ENCODE peak calls at places on chromosomes 1 and 21, in four cellular contexts. Y, R, F and T are unnamed samples.

GRCh38 chr1:205240118-205240517 is 12.4 kb downstream of the TMCC2 start:
- DNase-seq in Y (no peak), R (no peak), F (no peak), T (no peak)

GRCh38 chr1:22291926-22292788 is 149.3 kb upstream of the WNT4 start:
- DNase-seq in Y (no peak), R (no peak), F (no peak), T (no peak)

GRCh38 chr21:44657635-44658183 is at the start of gene KRTAP12-3:
- DNase-seq in Y (peak; percentile 32), R (peak; percentile 16), F (peak; percentile 7), T (no peak)

GRCh38 chr1:41319803-41320711 is 41.2 kb upstream of the FOXO6 start:
- DNase-seq in Y (no peak), R (no peak), F (no peak), T (no peak)

GRCh38 chr1:52399629-52400028 is 4.6 kb downstream of the ORC1 start:
- DNase-seq in Y (no peak), R (no peak), F (no peak), T (no peak)

GRCh38 chr1:27135920-27136551 is 18.9 kb downstream of the SLC9A1 start:
- DNase-seq in Y (no peak), R (peak; percentile 64), F (peak; percentile 42), T (no peak)

GRCh38 chr1:31976401-31976800 is 37.3 kb upstream of the KHDRBS1 start:
- DNase-seq in Y (no peak), R (no peak), F (peak; percentile 51), T (no peak)

GRCh38 chr1:223233410-223234163 is 90.5 kb upstream of the TLR5 start:
- DNase-seq in Y (peak; percentile 65), R (peak; percentile 23), F (peak; percentile 92), T (peak; percentile 65)

GRCh38 chr1:20100632-20101355 is 18.5 kb downstream of the PLA2G2D start:
- DNase-seq in Y (peak; percentile 44), R (peak; percentile 84), F (peak; percentile 48), T (peak; percentile 42)

DNA sequence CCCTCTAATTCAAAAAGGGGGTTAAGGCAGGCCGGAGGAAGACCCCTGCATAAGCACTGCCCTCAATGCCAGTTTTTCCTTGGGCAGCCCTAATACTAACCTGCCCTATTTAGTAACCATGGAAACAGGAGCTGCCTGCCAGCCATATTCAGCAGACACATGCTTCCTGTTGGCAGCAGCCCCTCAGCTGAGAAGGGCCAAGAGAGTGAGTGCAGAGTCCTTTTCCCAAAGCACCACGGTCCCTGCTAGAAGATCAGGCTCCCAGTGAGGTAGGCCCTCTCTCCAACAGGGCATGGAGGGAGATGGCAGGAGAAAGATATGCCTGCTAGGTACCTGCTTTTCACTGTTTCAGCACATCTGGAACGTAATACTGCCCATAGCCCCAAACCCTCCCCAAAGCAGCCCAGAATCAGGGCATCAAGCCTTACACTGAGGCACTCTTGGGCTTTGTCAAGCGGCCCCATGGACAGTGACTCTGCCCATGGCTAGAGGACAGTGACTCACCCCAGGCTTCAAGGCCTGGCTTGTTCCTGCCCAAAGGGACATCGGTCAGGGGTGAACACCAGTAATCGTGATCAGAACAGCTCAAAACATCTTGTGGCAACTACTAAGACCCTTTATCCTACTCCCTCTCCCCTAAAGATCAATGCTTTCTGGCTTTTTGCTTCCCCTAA is 64.5 kb downstream of the BCAR3 start:
- DNase-seq in Y (peak; percentile 50), R (no peak), F (no peak), T (no peak)
- H3K9ac ChIP-seq in Y (peak overlapping the region; percentile 80), R (no peak overlapping the region), F (no peak overlapping the region), T (no peak overlapping the region)

DNA sequence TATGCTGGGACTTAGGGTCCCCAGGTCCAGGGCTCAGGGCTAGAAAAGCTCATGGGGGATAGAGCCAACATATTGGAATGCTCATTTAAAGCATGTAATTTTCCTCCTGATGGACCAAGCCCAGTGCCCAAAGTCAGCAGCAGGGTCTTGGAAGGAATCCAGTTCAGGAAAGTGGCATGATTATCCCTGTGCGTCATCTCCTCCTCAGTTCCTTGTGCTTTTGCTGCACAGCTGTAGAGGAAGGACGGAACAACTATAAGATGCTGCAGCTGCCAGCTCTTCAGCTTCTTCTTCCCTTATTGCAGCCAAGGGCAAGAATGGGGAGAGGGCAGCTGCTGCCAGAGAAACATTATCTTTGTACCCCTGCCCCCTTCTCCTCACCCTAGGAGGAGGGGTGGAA is 58.4 kb downstream of the OVGP1 start:
- DNase-seq in Y (no peak), R (no peak), F (no peak), T (no peak)
- H2AK5ac ChIP-seq in Y (no peak overlapping the region), R (no peak overlapping the region), F (no peak overlapping the region), T (no peak overlapping the region)

GRCh38 chr1:247962911-247963588 is 2.0 kb upstream of the OR2AK2 start:
- DNase-seq in Y (no peak), R (no peak), F (no peak), T (no peak)
- H3K4ac ChIP-seq in Y (no peak overlapping the region), R (no peak overlapping the region), F (no peak overlapping the region), T (no peak overlapping the region)

GRCh38 chr1:173393655-173393993 is 83.5 kb upstream of the PRDX6 start:
- DNase-seq in Y (peak; percentile 75), R (no peak), F (peak; percentile 78), T (peak; percentile 89)
- H3K9ac ChIP-seq in Y (no peak overlapping the region), R (no peak overlapping the region), F (no peak overlapping the region), T (no peak overlapping the region)

GRCh38 chr1:59997479-59997878 is 70.9 kb upstream of the CYP2J2 start:
- DNase-seq in Y (no peak), R (peak; percentile 41), F (no peak), T (no peak)

GRCh38 chr1:59999746-60000145 is 73.2 kb upstream of the CYP2J2 start:
- DNase-seq in Y (no peak), R (no peak), F (no peak), T (no peak)

GRCh38 chr1:59999006-59999405 is 72.4 kb upstream of the CYP2J2 start:
- DNase-seq in Y (no peak), R (no peak), F (no peak), T (peak; percentile 54)

DNA sequence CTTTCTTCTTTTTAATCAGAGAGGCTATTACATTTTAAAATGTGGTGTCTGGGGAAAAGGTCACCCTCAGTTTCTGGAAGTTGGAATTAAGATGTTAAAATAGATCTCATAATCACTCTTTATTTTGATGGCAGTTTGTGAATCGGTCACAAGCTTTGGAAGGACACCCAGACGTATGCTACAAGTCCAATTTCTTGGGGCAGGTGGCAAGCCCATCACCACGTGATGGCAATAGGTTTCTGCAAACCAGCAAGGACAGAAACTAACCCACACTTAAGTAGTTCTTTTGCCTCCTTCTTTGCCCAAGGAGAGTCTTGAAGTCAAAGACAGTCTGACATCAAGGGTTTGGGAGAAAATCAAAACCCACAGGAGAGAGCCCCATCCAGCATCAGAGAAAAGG is 72.9 kb downstream of the C1orf87 start:
- DNase-seq in Y (no peak), R (no peak), F (no peak), T (no peak)
- H2AK5ac ChIP-seq in Y (no peak overlapping the region), R (no peak overlapping the region), F (no peak overlapping the region), T (no peak overlapping the region)

GRCh38 chr1:30883389-30884172 is 25.0 kb downstream of the SDC3 start:
- DNase-seq in Y (no peak), R (no peak), F (no peak), T (no peak)

GRCh38 chr1:30879940-30880339 is 28.6 kb downstream of the SDC3 start:
- DNase-seq in Y (no peak), R (peak; percentile 59), F (no peak), T (no peak)

GRCh38 chr1:30880631-30881155 is 27.9 kb downstream of the SDC3 start:
- DNase-seq in Y (no peak), R (no peak), F (no peak), T (no peak)

GRCh38 chr1:30882678-30883388 is 25.7 kb downstream of the SDC3 start:
- DNase-seq in Y (no peak), R (no peak), F (no peak), T (no peak)

GRCh38 chr1:30881266-30882181 is 27.0 kb downstream of the SDC3 start:
- DNase-seq in Y (no peak), R (no peak), F (no peak), T (no peak)
- H3K4ac ChIP-seq in Y (no peak overlapping the region), R (no peak overlapping the region), F (peak overlapping the region; percentile 13), T (no peak overlapping the region)

DNA sequence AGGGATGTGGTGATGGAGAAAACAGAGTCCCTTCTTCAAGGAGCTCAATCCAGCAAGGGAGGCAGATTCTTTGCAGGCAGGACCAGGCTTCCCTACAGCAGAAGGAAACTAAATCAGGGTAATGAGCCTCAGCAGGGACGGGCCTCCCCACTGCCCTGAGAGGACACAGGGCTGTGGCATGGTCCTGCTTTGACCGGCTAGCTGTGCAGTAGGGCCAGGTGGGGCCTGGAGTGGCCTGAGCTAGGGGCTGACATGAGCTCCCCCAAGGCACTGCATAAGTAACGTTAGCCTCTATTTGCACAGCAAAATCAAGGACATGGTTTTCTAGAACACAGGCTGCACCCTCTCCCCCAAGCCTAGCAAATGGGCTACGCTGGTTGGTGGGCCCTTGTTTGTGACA is 162.9 kb downstream of the RYR2 start:
- DNase-seq in Y (no peak), R (no peak), F (no peak), T (no peak)
- H3K9ac ChIP-seq in Y (no peak overlapping the region), R (no peak overlapping the region), F (no peak overlapping the region), T (no peak overlapping the region)

DNA sequence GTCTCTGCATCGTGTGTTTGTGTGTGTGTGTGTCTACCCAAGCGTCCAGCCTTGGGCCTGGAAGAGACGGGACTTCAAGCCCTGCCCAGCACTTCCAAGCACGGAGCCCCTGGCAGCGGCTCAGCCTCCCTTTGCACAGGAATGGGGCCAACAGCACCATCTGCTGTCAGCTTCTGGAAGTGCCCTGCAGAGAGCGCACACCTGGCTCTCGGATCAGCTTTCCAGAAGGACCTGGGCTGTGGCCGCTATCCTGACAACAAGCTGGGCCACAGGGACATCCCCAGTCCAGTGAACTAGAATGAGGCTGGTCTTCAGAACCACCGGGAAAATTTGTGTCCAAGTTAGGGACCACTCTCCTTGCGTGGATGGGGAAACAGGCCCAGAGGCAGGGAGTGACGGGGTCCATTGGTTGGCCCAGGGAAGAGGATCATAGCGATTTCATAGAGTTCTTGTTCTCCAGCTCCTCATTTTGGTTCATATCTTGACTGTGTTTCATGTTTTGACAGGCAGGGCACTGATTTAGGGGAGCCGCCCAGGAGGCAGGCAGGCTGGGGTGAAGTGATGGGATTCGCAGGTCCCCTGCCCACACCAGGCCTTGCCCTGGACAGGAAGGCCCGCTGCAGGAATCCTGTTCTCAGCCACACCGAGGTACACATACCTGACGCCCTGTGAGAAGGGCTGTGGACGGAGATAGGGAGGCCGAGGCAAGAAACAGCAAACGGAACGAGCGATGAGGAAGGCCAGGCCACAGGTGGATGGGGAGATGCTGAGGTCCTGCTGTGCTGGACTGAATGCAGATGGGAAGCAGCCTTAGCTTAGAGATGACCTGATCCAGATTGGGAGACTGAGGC is 38.4 kb downstream of the TAS1R2 start:
- DNase-seq in Y (peak; percentile 49), R (peak; percentile 89), F (peak; percentile 50), T (peak; percentile 50)
- H2AK5ac ChIP-seq in Y (no peak overlapping the region), R (no peak overlapping the region), F (no peak overlapping the region), T (no peak overlapping the region)